ENCODE peak calls at places on chromosomes 11 and 22, in seven cellular contexts. O, X, B, Q, D, S and I are unnamed samples.

GRCh38 chr11:118224512-118225180 is at the start of gene JAML:
- DNase-seq in O (no peak), X (no peak), B (no peak), Q (peak; percentile 61), D (peak; percentile 72), S (no peak), I (no peak)

GRCh38 chr11:12288934-12289666 is 88.3 kb upstream of the PARVA start:
- DNase-seq in O (no peak), X (no peak), B (no peak), Q (no peak), D (no peak), S (no peak), I (no peak)

GRCh38 chr22:43200031-43200430 is 13.1 kb upstream of the TTLL12 start:
- DNase-seq in O (no peak), X (peak; percentile 55), B (no peak), Q (no peak), D (no peak), S (no peak), I (no peak)

GRCh38 chr11:125942771-125943428 is 2.9 kb upstream of the VSIG10L2 start:
- DNase-seq in O (no peak), X (no peak), B (no peak), Q (no peak), D (no peak), S (no peak), I (no peak)

GRCh38 chr11:115198301-115198700 is 305.9 kb downstream of the CADM1 start:
- DNase-seq in O (no peak), X (no peak), B (no peak), Q (no peak), D (no peak), S (peak; percentile 46), I (no peak)

GRCh38 chr11:106939157-106939556 is 79.1 kb downstream of the GUCY1A2 start:
- DNase-seq in O (no peak), X (no peak), B (no peak), Q (no peak), D (no peak), S (no peak), I (no peak)

GRCh38 chr11:34624069-34624468 is 3.2 kb downstream of the EHF start:
- DNase-seq in O (no peak), X (no peak), B (no peak), Q (peak; percentile 50), D (peak; percentile 18), S (no peak), I (peak; percentile 17)

GRCh38 chr11:41845066-41845465 is 385.6 kb upstream of the LRRC4C start:
- DNase-seq in O (no peak), X (no peak), B (no peak), Q (no peak), D (no peak), S (no peak), I (no peak)

GRCh38 chr11:99509863-99510262 is 489.1 kb downstream of the CNTN5 start:
- DNase-seq in O (no peak), X (no peak), B (no peak), Q (no peak), D (no peak), S (no peak), I (no peak)

GRCh38 chr11:37812281-37812880 is 1214.3 kb upstream of the RAG2 start:
- DNase-seq in O (no peak), X (no peak), B (no peak), Q (no peak), D (no peak), S (no peak), I (no peak)